ENCODE peak calls at places on chromosomes 11 and 22, in five cellular contexts. C, V, N, P and H are unnamed samples.

GRCh38 chr11:2294340-2295290 is 7.1 kb downstream of the C11orf21 start:
- DNase-seq in C (no peak), V (no peak), N (no peak), P (no peak), H (no peak)

GRCh38 chr22:30212363-30212995 is 34.1 kb downstream of the LIF start:
- DNase-seq in C (no peak), V (no peak), N (no peak), P (peak; percentile 83), H (peak; percentile 86)

GRCh38 chr11:94077568-94078293 is 50.9 kb upstream of the PANX1 start:
- DNase-seq in C (no peak), V (no peak), N (no peak), P (no peak), H (no peak)

GRCh38 chr11:77322506-77322905 is 21.0 kb upstream of the GDPD4 start:
- DNase-seq in C (no peak), V (no peak), N (no peak), P (peak; percentile 62), H (peak; percentile 45)

GRCh38 chr11:7597620-7598019 is 75.7 kb downstream of the CYB5R2 start:
- DNase-seq in C (no peak), V (no peak), N (no peak), P (no peak), H (no peak)

GRCh38 chr11:117613521-117613920 is 183.5 kb downstream of the DSCAML1 start:
- DNase-seq in C (no peak), V (no peak), N (no peak), P (no peak), H (no peak)

GRCh38 chr22:48744283-48744641 is 1083.4 kb downstream of the BRD1 start:
- DNase-seq in C (no peak), V (no peak), N (no peak), P (no peak), H (no peak)

GRCh38 chr11:121898913-121899312 is 217.1 kb downstream of the BLID start:
- DNase-seq in C (no peak), V (no peak), N (no peak), P (no peak), H (no peak)

GRCh38 chr11:116145187-116145865 is 627.5 kb downstream of the BUD13 start:
- DNase-seq in C (no peak), V (no peak), N (no peak), P (no peak), H (no peak)